ENCODE peak calls at places on chromosomes 16 and 17, in six cellular contexts. A is mucosa of descending colon, O is cardiac muscle cell, U is choroid plexus epithelial cell, J is HFF-Myc, P is cardiac fibroblast. G is an unnamed sample.

GRCh38 chr17:77558846-77559626 is 399.5 kb upstream of the TNRC6C start:
- DNase-seq in P (no peak), O (no peak), J (no peak), A (no peak), U (no peak), G (no peak)

GRCh38 chr17:76086384-76086783 is 7.4 kb downstream of the ZACN start:
- DNase-seq in J (no peak), O (no peak), U (no peak), P (no peak), A (no peak), G (no peak)

GRCh38 chr16:11994187-11995119 is 17.9 kb downstream of the SNX29 start:
- DNase-seq in O (no peak), J (no peak), P (no peak), U (no peak), A (peak), G (no peak)

GRCh38 chr16:74736531-74737157 is 36.0 kb upstream of the MLKL start:
- DNase-seq in J (no peak), U (no peak), A (no peak), O (no peak), P (no peak), G (peak)

GRCh38 chr16:31228206-31228605 is 11.3 kb upstream of the PYDC1 start:
- DNase-seq in P (no peak), O (no peak), A (no peak), U (no peak), J (no peak), G (no peak)

GRCh38 chr17:81480140-81480917 is 32.3 kb downstream of the ACTG1 start:
- DNase-seq in U (peak), P (peak), O (no peak), A (no peak), J (no peak), G (no peak)

GRCh38 chr16:3938843-3939624 is 58.5 kb upstream of the CREBBP start:
- DNase-seq in O (peak), U (peak), A (peak), P (peak), J (no peak), G (no peak)

GRCh38 chr17:64679710-64680216 is 17.7 kb upstream of the SMURF2 start:
- DNase-seq in O (no peak), P (peak), U (peak), A (no peak), J (peak), G (no peak)

GRCh38 chr17:68450391-68450790 is 6.9 kb downstream of the WIPI1 start:
- DNase-seq in U (no peak), P (no peak), O (no peak), A (no peak), J (no peak), G (no peak)

GRCh38 chr17:72118588-72119279 is 2.1 kb upstream of the SOX9 start:
- DNase-seq in P (peak), U (peak), O (peak), J (peak), A (peak), G (no peak)

GRCh38 chr16:17371014-17371296 is 99.8 kb downstream of the XYLT1 start:
- DNase-seq in O (no peak), P (no peak), U (no peak), J (no peak), A (no peak), G (no peak)

DNA sequence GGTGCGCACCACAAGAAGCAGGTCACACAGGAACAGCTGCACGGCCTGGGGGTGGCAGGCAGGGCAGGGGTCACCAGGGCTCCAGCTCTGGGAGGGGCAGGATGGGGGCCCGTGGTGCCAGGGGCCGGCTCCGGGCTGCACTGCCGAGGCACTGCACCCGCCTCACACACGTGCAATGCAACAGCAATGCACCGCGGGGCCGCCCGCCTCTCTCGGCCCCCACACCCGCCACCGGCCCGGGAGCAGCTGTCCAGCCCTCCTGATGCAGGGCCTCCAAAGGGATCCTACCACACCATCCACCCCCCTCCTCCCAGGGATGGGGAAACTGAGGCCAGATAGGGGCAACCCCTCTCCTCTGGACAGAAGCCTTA is 23.1 kb downstream of the SREBF1 start:
- DNase-seq in O (no peak), P (no peak), U (no peak), A (no peak), J (no peak), G (no peak)
- TF ChIP-seq CTCF in O (no peak), P (no peak), U (no peak), A (no peak), J (no peak), G (no peak)

GRCh38 chr17:56602292-56603130 is 9.0 kb downstream of the NOG start:
- DNase-seq in P (no peak), J (no peak), O (no peak), A (no peak), U (no peak), G (no peak)
- TF ChIP-seq CTCF in P (no peak), J (no peak), O (no peak), A (no peak), U (no peak), G (no peak)

GRCh38 chr16:58243528-58244004 is 45.7 kb upstream of the CSNK2A2 start:
- DNase-seq in O (peak), A (no peak), P (no peak), U (no peak), J (no peak), G (no peak)
- TF ChIP-seq CTCF in O (no peak), A (no peak), P (no peak), U (no peak), J (no peak), G (no peak)

DNA sequence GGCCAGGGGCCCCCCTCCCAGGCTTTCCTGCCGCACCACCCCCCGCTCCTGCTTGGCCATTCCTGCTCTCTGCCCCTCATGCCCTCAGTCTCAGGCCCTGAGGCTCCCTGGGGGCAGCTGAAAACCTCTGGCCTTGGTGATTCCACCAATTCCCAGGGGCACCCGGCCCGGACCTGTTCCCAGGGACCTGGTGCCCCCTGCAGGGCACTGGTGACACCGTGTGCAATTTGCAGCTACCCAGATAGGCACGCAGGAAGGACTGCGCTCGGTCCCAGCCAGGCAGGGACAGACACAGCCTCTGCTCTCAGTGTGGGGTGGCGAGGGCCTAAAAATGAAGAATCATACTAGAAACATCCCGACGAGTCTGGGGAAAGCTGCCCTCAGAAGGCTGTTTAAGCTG is 13.4 kb downstream of the WFDC1 start:
- DNase-seq in J (no peak), O (peak), U (peak), P (peak), A (peak), G (no peak)
- TF ChIP-seq CTCF in J (peak), O (peak), U (peak), P (peak), A (peak), G (peak)

GRCh38 chr16:24800586-24800985 is 45.2 kb upstream of the SLC5A11 start:
- DNase-seq in U (peak), J (no peak), O (peak), A (no peak), P (peak), G (no peak)
- TF ChIP-seq CTCF in U (peak), J (no peak), O (peak), A (no peak), P (peak), G (peak)

GRCh38 chr17:73785466-73785865 is 141.2 kb upstream of the SDK2 start:
- DNase-seq in J (no peak), O (peak), A (no peak), P (no peak), U (no peak), G (no peak)

GRCh38 chr17:73783382-73783766 is 139.1 kb upstream of the SDK2 start:
- DNase-seq in J (no peak), P (no peak), U (no peak), A (no peak), O (no peak), G (no peak)

GRCh38 chr17:73784015-73784603 is 139.9 kb upstream of the SDK2 start:
- DNase-seq in P (no peak), J (no peak), O (no peak), A (no peak), U (no peak), G (no peak)

GRCh38 chr17:73782231-73782630 is 138.0 kb upstream of the SDK2 start:
- DNase-seq in J (no peak), A (no peak), U (no peak), O (no peak), P (no peak), G (no peak)

GRCh38 chr17:73782641-73783381 is 138.6 kb upstream of the SDK2 start:
- DNase-seq in A (peak), O (peak), J (no peak), U (no peak), P (no peak), G (no peak)
- TF ChIP-seq CTCF in A (no peak), O (no peak), J (no peak), U (no peak), P (no peak), G (no peak)

GRCh38 chr17:66310528-66311148 is 8.2 kb downstream of the PRKCA start:
- DNase-seq in U (no peak), A (no peak), P (no peak), O (no peak), J (no peak), G (no peak)
- TF ChIP-seq CTCF in U (peak), A (no peak), P (no peak), O (peak), J (peak), G (peak)

GRCh38 chr17:36848008-36848902 is 89.0 kb upstream of the LHX1 start:
- DNase-seq in U (no peak), P (no peak), A (no peak), J (no peak), O (no peak), G (peak)

GRCh38 chr17:36850794-36851193 is 86.5 kb upstream of the LHX1 start:
- DNase-seq in U (peak), J (peak), O (no peak), P (peak), A (no peak), G (no peak)

GRCh38 chr17:36851230-36851629 is 86.0 kb upstream of the LHX1 start:
- DNase-seq in O (no peak), A (no peak), P (no peak), U (peak), J (no peak), G (no peak)

GRCh38 chr17:36847293-36847645 is 90.0 kb upstream of the LHX1 start:
- DNase-seq in P (no peak), O (no peak), A (no peak), U (no peak), J (no peak), G (no peak)

DNA sequence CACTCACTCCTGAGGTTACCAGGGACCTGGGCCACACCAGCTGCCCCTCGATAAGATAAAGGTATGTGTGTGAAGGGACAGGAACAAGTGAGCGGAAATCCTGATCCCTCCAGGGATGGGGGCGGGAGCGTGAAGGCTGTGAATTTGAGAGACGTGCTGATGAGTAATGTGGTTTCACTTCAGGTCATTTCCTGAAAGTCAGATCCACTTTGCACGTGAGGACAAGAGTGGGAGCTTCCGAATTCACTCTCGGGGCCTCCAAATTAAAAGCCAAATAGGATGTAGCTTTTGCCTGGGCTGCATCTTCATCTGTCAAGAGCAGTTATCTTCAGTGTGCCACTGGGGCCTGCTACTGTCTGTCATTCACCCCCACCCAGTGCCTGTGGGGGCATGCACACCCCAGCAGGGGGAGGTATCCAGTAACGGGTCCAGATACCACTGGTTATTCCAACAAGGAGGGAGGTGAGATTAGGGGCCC is 87.4 kb upstream of the LHX1 start:
- DNase-seq in A (no peak), J (peak), U (peak), O (peak), P (peak), G (no peak)
- TF ChIP-seq CTCF in A (no peak), J (peak), U (peak), O (peak), P (peak), G (peak)

GRCh38 chr17:59753522-59754467 is 46.3 kb downstream of the VMP1 start:
- DNase-seq in J (peak), U (peak), A (peak), O (peak), P (peak), G (no peak)
- TF ChIP-seq CTCF in J (peak), U (peak), A (peak), O (peak), P (peak), G (peak)